ENCODE peak calls at places on chromosomes 5 and 9, in ten cellular contexts. D is Kasumi-1; O is activated CD4-positive, alpha-beta T cell treated with anti-CD3 and anti-CD28 coated beads for 48 hours; S is Calu3; E is AG08396; J is stromal cell of bone marrow; M is NCI-H2081; P is M059J; Q is astrocyte of the spinal cord; T is Peyer's patch. B is an unnamed sample.

GRCh38 chr5:2751592-2752021 is at the start of gene IRX2:
- DNase-seq in D (no peak), J (peak; percentile 91), O (no peak), S (no peak), P (no peak), Q (peak; percentile 94), E (peak; percentile 83), M (no peak), T (no peak), B (peak; percentile 95)

GRCh38 chr5:82657036-82657699 is 379.0 kb upstream of the RPS23 start:
- DNase-seq in E (no peak), D (no peak), T (no peak), P (no peak), Q (no peak), M (no peak), J (no peak), O (no peak), S (no peak), B (no peak)

GRCh38 chr5:134223406-134224251 is 2.2 kb downstream of the PPP2CA start:
- DNase-seq in J (no peak), S (no peak), P (peak; percentile 15), D (no peak), E (no peak), T (no peak), Q (no peak), O (no peak), M (no peak), B (peak; percentile 61)

GRCh38 chr9:130301483-130302286 is 36.1 kb downstream of the HMCN2 start:
- DNase-seq in D (no peak), P (peak; percentile 31), E (peak; percentile 72), Q (no peak), O (no peak), J (no peak), S (no peak), T (peak; percentile 63), M (no peak), B (no peak)

GRCh38 chr9:101485873-101486692 is 47.6 kb upstream of the RNF20 start:
- DNase-seq in M (peak; percentile 65), E (peak; percentile 41), P (peak; percentile 49), O (no peak), Q (peak; percentile 36), S (peak; percentile 36), D (no peak), J (no peak), T (peak; percentile 64), B (peak; percentile 66)

GRCh38 chr9:34176089-34176488 is 2.8 kb upstream of the UBAP1 start:
- DNase-seq in M (no peak), T (no peak), J (no peak), S (no peak), D (no peak), E (no peak), O (no peak), Q (no peak), P (no peak), B (no peak)

GRCh38 chr5:26719824-26720223 is 318.6 kb downstream of the CDH9 start:
- DNase-seq in O (no peak), T (no peak), M (no peak), E (no peak), D (no peak), S (no peak), Q (no peak), J (no peak), P (no peak), B (no peak)

GRCh38 chr5:74616236-74617146 is 24.0 kb downstream of the ENC1 start:
- DNase-seq in M (no peak), S (no peak), E (no peak), P (no peak), Q (no peak), D (no peak), J (no peak), O (no peak), T (no peak), B (no peak)

GRCh38 chr5:170565077-170565476 is 61.3 kb downstream of the KCNIP1 start:
- DNase-seq in M (no peak), O (no peak), D (no peak), S (no peak), Q (no peak), T (no peak), E (no peak), J (no peak), P (no peak), B (no peak)

GRCh38 chr5:36403601-36404311 is 102.1 kb upstream of the RANBP3L start:
- DNase-seq in J (peak; percentile 84), M (no peak), T (no peak), D (peak; percentile 84), Q (peak; percentile 87), S (no peak), E (no peak), P (peak; percentile 94), O (no peak), B (peak; percentile 86)

B was measured in ELR.